ENCODE peak calls at places on chromosomes 11 and 22, in four cellular contexts. F is trophoblast cell, O is PC-9, R is IMR-90. C is an unnamed sample. For H3K27me3, the result is how much of the 10 kb centered on the place peaks cover.

GRCh38 chr11:75996523-75997272 is 181.7 kb downstream of the UVRAG start:
- DNase-seq in F (no peak), O (no peak), R (no peak), C (no peak)

GRCh38 chr22:19882446-19883381 is 28.0 kb upstream of the GNB1L start:
- DNase-seq in F (peak), O (no peak), R (no peak), C (no peak)

GRCh38 chr11:64649304-64649703 is 58.3 kb downstream of the SLC22A12 start:
- DNase-seq in F (peak), O (peak), R (no peak), C (no peak)

GRCh38 chr11:95182397-95182796 is 48.6 kb downstream of the SESN3 start:
- DNase-seq in F (no peak), O (no peak), R (no peak), C (no peak)

GRCh38 chr22:36469094-36469710 is 12.2 kb downstream of the TXN2 start:
- DNase-seq in F (peak), O (no peak), R (no peak), C (no peak)

GRCh38 chr11:1196516-1197391 is 26.1 kb upstream of the MUC5B start:
- DNase-seq in F (no peak), O (no peak), R (no peak), C (no peak)

GRCh38 chr11:84558085-84558905 is 1068.8 kb downstream of the DLG2 start:
- DNase-seq in F (peak), O (peak), R (peak), C (peak)

GRCh38 chr11:32231909-32232493 is 141.1 kb downstream of the RCN1 start:
- DNase-seq in F (peak), O (peak), R (peak), C (no peak)

GRCh38 chr11:68371176-68372041 is 59.0 kb downstream of the LRP5 start:
- DNase-seq in F (peak), O (no peak), R (no peak), C (no peak)

GRCh38 chr11:121439337-121439736 is 12.8 kb upstream of the SORL1 start:
- DNase-seq in F (no peak), O (no peak), R (no peak), C (no peak)

GRCh38 chr22:32728291-32728690 is 73.2 kb upstream of the TIMP3 start:
- DNase-seq in F (no peak), O (no peak), R (no peak), C (no peak)

GRCh38 chr22:36405671-36406070 is 17.9 kb upstream of the MYH9 start:
- DNase-seq in F (no peak), O (peak), R (no peak), C (no peak)

GRCh38 chr22:46351131-46351735 is 15.7 kb downstream of the TRMU start:
- DNase-seq in F (no peak), O (no peak), R (no peak), C (no peak)

GRCh38 chr11:706439-706956 is 467 bp downstream of the EPS8L2 start:
- DNase-seq in F (peak), O (no peak), R (peak), C (peak)

GRCh38 chr11:1853376-1854131 is 670 bp downstream of the LSP1 start:
- DNase-seq in F (no peak), O (no peak), R (no peak), C (no peak)

GRCh38 chr11:72703281-72704008 is 29.2 kb upstream of the PDE2A start:
- DNase-seq in F (no peak), O (no peak), R (peak), C (no peak)

GRCh38 chr11:20668844-20669832 is at the start of gene NELL1:
- DNase-seq in F (no peak), O (no peak), R (no peak), C (no peak)

GRCh38 chr11:88292156-88292844 is 45.2 kb downstream of the CTSC start:
- DNase-seq in F (no peak), O (peak), R (peak), C (no peak)

DNA sequence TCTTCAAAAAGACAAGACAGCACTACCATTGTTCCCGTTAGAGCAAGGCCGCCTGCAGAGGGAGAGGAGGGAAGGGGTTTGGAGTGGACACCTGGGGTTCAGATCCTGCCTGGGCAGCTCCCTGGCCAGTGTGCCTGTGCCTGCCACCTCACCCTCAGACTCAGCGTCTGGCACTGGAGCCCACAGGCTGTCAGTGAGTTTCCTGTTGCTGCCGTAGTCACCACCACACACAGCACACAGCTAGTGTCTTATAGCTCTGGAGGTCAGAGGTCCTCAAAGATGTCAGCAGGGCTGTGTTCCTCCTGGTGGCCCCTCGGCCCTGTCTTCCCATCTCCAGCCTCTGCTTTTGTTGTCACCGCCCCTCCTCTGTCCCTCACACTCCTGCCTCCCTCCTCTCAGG is 31.8 kb downstream of the CTTN start:
- DNase-seq in F (no peak), O (no peak), R (no peak), C (no peak)
- H3K27me3 ChIP-seq in F (under half), O (under half), R (under half), C (under half)

GRCh38 chr11:111736191-111736590 is 30.0 kb downstream of the PPP2R1B start:
- DNase-seq in F (peak), O (no peak), R (peak), C (no peak)
- H3K27ac ChIP-seq in F (peak), O (peak), R (peak), C (peak)

DNA sequence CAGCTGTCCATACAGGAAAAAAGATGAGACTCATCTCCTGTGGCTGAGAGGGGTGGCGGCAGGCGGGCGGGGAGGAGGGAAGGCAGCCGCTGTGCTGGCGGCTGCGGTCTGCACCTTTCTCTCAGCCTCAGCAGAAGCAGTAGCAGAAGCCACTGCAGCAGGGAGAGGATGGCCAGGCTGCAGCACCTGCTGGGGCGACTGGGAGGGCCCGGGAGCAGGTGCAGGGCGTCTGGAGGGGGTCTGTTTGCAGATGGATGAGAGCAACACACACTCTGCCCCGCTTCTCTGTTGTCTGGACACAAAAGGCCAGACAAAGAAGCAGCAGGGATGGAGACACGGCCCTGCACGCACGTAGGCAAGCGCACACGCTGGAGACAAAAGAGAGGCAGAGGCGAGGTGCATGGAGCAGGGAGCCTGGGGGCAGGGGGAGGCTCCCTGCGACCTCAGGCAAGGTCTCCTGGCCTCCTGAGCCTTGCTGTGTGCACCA is 9.3 kb upstream of the MIAT start:
- DNase-seq in F (no peak), O (no peak), R (no peak), C (no peak)
- H3K4me3 ChIP-seq in F (no peak), O (no peak), R (no peak), C (no peak)

DNA sequence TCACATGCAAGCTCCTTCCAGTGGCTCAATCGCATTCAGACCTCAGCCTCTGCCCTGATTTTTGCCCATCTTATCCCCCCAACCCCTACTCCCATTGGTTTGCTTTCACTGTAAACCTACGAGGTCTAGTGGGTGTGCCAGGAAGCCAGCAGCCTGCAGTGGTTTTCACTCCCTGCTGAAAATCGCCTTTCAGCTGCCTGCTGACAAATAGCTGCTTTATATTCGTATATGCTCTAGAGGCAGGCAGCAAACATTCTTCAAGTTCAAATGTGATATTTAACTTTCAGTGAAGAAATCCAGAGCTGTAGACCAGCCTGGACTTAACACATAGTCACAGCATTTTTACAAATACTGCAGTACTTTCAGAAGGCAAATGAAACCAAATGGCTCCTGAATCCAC is 92.8 kb upstream of the APOA1 start:
- DNase-seq in F (no peak), O (no peak), R (peak), C (no peak)
- H3K27me3 ChIP-seq in F (under half), O (under half), R (under half), C (under half)

GRCh38 chr11:5380740-5381342 is 2.8 kb upstream of the OR51M1 start:
- DNase-seq in F (peak), O (peak), R (peak), C (peak)

GRCh38 chr11:5384335-5384734 is 723 bp downstream of the OR51M1 start:
- DNase-seq in F (no peak), O (no peak), R (no peak), C (no peak)

DNA sequence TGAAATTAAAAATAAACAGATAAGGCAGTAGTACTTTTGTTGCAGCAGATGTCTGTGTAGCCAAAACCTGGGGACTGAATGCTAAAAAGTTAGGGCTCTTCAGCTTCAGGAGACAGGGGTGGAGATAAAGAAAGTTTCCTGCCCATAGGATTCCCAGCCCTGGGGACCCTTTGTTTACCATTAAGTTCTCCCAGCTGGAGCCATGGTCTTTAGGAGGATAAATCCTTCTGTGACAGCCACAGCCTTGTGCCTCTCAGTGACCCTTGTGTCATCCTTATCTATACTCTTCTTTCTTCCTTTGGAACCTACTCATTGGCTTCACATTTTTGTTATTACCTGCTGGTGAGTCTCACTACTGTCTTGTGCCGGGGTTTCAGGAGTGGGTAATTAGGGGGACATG is at the start of gene OR51M1:
- DNase-seq in F (no peak), O (no peak), R (no peak), C (no peak)
- H3K27ac ChIP-seq in F (no peak), O (no peak), R (no peak), C (no peak)

GRCh38 chr11:8285796-8286195 is 22.1 kb upstream of the LMO1 start:
- DNase-seq in F (no peak), O (no peak), R (no peak), C (no peak)

GRCh38 chr11:8282621-8283509 is 19.2 kb upstream of the LMO1 start:
- DNase-seq in F (no peak), O (no peak), R (no peak), C (no peak)

GRCh38 chr11:8285228-8285627 is 21.6 kb upstream of the LMO1 start:
- DNase-seq in F (no peak), O (no peak), R (no peak), C (no peak)

GRCh38 chr11:8281266-8281665 is 17.6 kb upstream of the LMO1 start:
- DNase-seq in F (no peak), O (no peak), R (no peak), C (no peak)

GRCh38 chr11:8283510-8284272 is 20.0 kb upstream of the LMO1 start:
- DNase-seq in F (no peak), O (no peak), R (no peak), C (no peak)
- H3K4me3 ChIP-seq in F (no peak), O (no peak), R (no peak), C (no peak)

GRCh38 chr11:124748481-124749338 is 3.3 kb downstream of the VSIG2 start:
- DNase-seq in F (no peak), O (peak), R (peak), C (no peak)
- H3K27me3 ChIP-seq in F (half or more), O (under half), R (under half), C (under half)

GRCh38 chr11:47943721-47944554 is 36.4 kb upstream of the PTPRJ start:
- DNase-seq in F (no peak), O (no peak), R (no peak), C (no peak)

GRCh38 chr11:47946682-47947575 is 33.4 kb upstream of the PTPRJ start:
- DNase-seq in F (peak), O (peak), R (peak), C (peak)

GRCh38 chr11:47948137-47948536 is 32.2 kb upstream of the PTPRJ start:
- DNase-seq in F (no peak), O (no peak), R (no peak), C (no peak)

GRCh38 chr11:47941907-47942558 is 38.3 kb upstream of the PTPRJ start:
- DNase-seq in F (no peak), O (no peak), R (no peak), C (no peak)

DNA sequence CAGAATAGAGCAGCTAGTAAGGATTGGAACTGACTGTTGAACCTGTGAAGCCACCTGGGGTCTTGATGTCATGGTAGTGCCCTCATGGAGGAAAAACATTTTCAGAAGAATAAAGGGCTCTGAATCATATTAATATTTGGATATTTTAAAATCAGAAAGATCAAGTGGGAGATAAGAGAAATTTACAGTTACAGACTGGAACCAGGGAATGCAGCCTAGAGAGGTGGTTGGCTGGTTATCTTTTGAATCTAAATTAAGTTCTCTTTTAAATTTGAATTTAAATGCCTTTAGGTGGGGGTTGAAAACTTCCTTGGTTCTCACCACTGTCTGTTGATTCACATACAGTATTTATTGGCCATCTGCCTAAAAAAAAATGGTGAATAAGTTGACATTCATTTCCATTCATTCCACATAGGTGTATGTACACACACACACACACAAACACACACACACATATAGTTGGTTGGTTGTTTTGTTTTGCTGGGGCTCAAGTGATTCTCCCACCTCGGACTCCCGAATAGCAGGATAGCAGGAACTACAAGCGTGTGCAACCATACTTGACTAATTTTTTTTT is 35.7 kb upstream of the PTPRJ start:
- DNase-seq in F (no peak), O (no peak), R (no peak), C (no peak)
- H3K27ac ChIP-seq in F (no peak), O (no peak), R (no peak), C (no peak)

C was measured in prostate gland.